ENCODE peak calls at places on chromosomes 12 and 14, in eight cellular contexts. I is activated gamma-delta T cell treated with anti-CD3 and anti-CD28 coated beads, Interleukin-2, amount 50 U/mL, for 16 hours; L is GM23338; D is Peyer's patch; X is stimulated activated CD4-positive, alpha-beta T cell treated with anti-CD3 and anti-CD28 coated beads, Interleukin-4, amount 100 ng/mL, for 24 hours; H is HFFc6; P is ACHN; J is stimulated activated CD8-positive, alpha-beta memory T cell treated with anti-CD3 and anti-CD28 coated beads, Interleukin-4, amount 100 ng/mL, for 1 hour. G is an unnamed sample.

GRCh38 chr14:67556671-67557070 is 23.6 kb downstream of the PLEKHH1 start:
- DNase-seq in I (no peak), L (no peak), D (no peak), X (no peak), H (no peak), P (no peak), J (no peak), G (no peak)

GRCh38 chr12:91958816-91959215 is 186.8 kb downstream of the BTG1 start:
- DNase-seq in I (no peak), L (no peak), D (no peak), X (no peak), H (peak), P (no peak), J (no peak), G (no peak)

GRCh38 chr14:92039073-92039719 is 663 bp downstream of the TRIP11 start:
- DNase-seq in I (no peak), L (peak), D (no peak), X (peak), H (peak), P (peak), J (no peak), G (peak)

GRCh38 chr12:89648211-89648930 is 60.3 kb downstream of the ATP2B1 start:
- DNase-seq in I (no peak), L (peak), D (no peak), X (no peak), H (peak), P (no peak), J (no peak), G (no peak)

GRCh38 chr14:29926701-29927595 is 699 bp downstream of the PRKD1 start:
- DNase-seq in I (no peak), L (peak), D (peak), X (no peak), H (peak), P (peak), J (no peak), G (peak)

GRCh38 chr14:30569216-30569902 is 10.4 kb downstream of the G2E3 start:
- DNase-seq in I (no peak), L (peak), D (no peak), X (no peak), H (no peak), P (no peak), J (no peak), G (no peak)

GRCh38 chr14:63563370-63564026 is 20.3 kb upstream of the PPP2R5E start:
- DNase-seq in I (no peak), L (no peak), D (no peak), X (no peak), H (peak), P (no peak), J (no peak), G (no peak)

GRCh38 chr12:106774808-106775524 is 484 bp downstream of the RIC8B start:
- DNase-seq in I (no peak), L (no peak), D (no peak), X (peak), H (no peak), P (peak), J (no peak), G (peak)

GRCh38 chr12:64923536-64923935 is 99.1 kb downstream of the TBC1D30 start:
- DNase-seq in I (no peak), L (no peak), D (no peak), X (no peak), H (no peak), P (no peak), J (no peak), G (no peak)

GRCh38 chr12:48358937-48359509 is 8.3 kb upstream of the ZNF641 start:
- DNase-seq in I (no peak), L (no peak), D (no peak), X (no peak), H (no peak), P (no peak), J (no peak), G (no peak)

GRCh38 chr12:89672589-89672979 is 36.1 kb downstream of the ATP2B1 start:
- DNase-seq in I (no peak), L (no peak), D (no peak), X (no peak), H (no peak), P (no peak), J (no peak), G (no peak)

GRCh38 chr14:66038214-66038977 is 447.8 kb upstream of the CCDC196 start:
- DNase-seq in I (no peak), L (peak), D (no peak), X (no peak), H (no peak), P (no peak), J (no peak), G (no peak)

GRCh38 chr12:5076761-5077160 is 33.1 kb downstream of the KCNA5 start:
- DNase-seq in I (no peak), L (no peak), D (no peak), X (no peak), H (no peak), P (no peak), J (no peak), G (no peak)

GRCh38 chr14:86501611-86502010 is 971.7 kb downstream of the FLRT2 start:
- DNase-seq in I (no peak), L (no peak), D (no peak), X (no peak), H (no peak), P (no peak), J (no peak), G (no peak)

G was measured in activated CD4-positive, alpha-beta T cell treated with anti-CD3 and anti-CD28 coated beads for 36 hours.